ENCODE peak calls at places on chromosomes 6 and 20, in four cellular contexts. I is cardiac fibroblast, U is foreskin fibroblast, E is fibroblast of lung. Q is an unnamed sample.
A peak's percentile ranks its signal among the peaks of the same experiment; 100 is the strongest.

GRCh38 chr6:90251295-90251992 is 45.2 kb downstream of the BACH2 start:
- DNase-seq in I (no peak), U (no peak), E (no peak), Q (no peak)

GRCh38 chr6:28167068-28167467 is 25.4 kb downstream of the ZKSCAN8 start:
- DNase-seq in I (peak; percentile 28), U (peak; percentile 57), E (peak; percentile 3), Q (no peak)

GRCh38 chr6:170289108-170289931 is 1.6 kb downstream of the DLL1 start:
- DNase-seq in I (no peak), U (no peak), E (no peak), Q (no peak)

GRCh38 chr6:16249971-16250370 is 11.6 kb downstream of the GMPR start:
- DNase-seq in I (no peak), U (no peak), E (no peak), Q (no peak)

GRCh38 chr6:44549516-44549915 is 162.0 kb downstream of the CDC5L start:
- DNase-seq in I (no peak), U (no peak), E (no peak), Q (no peak)

GRCh38 chr6:1418471-1419191 is 29.3 kb downstream of the FOXF2 start:
- DNase-seq in I (no peak), U (peak; percentile 68), E (peak; percentile 64), Q (no peak)

GRCh38 chr6:26017567-26017966 is 55.0 kb downstream of the TRIM38 start:
- DNase-seq in I (peak; percentile 87), U (peak; percentile 95), E (peak; percentile 90), Q (no peak)

GRCh38 chr20:22949710-22950109 is 85.4 kb upstream of the SSTR4 start:
- DNase-seq in I (peak; percentile 32), U (no peak), E (no peak), Q (no peak)

GRCh38 chr6:128024976-128025375 is 124.1 kb upstream of the THEMIS start:
- DNase-seq in I (no peak), U (no peak), E (no peak), Q (no peak)

GRCh38 chr6:56902551-56903464 is 52.1 kb upstream of the BEND6 start:
- DNase-seq in I (peak; percentile 80), U (peak; percentile 81), E (peak; percentile 79), Q (no peak)

GRCh38 chr20:36496707-36497669 is 44.3 kb upstream of the MYL9 start:
- DNase-seq in I (no peak), U (no peak), E (no peak), Q (no peak)

GRCh38 chr6:80454661-80455365 is 348.3 kb downstream of the BCKDHB start:
- DNase-seq in I (peak; percentile 53), U (no peak), E (peak; percentile 18), Q (no peak)

GRCh38 chr20:47262365-47263013 is 94.0 kb downstream of the ZMYND8 start:
- DNase-seq in I (no peak), U (peak; percentile 50), E (no peak), Q (no peak)

GRCh38 chr6:122798099-122798641 is 9.1 kb downstream of the SMPDL3A start:
- DNase-seq in I (peak; percentile 49), U (peak; percentile 89), E (peak; percentile 68), Q (no peak)

GRCh38 chr6:76166297-76166696 is 93.8 kb upstream of the IMPG1 start:
- DNase-seq in I (no peak), U (no peak), E (no peak), Q (no peak)

GRCh38 chr6:113888996-113889635 is 32.0 kb downstream of the MARCKS start:
- DNase-seq in I (no peak), U (peak; percentile 33), E (no peak), Q (no peak)

GRCh38 chr6:147508871-147509608 is 550 bp downstream of the SAMD5 start:
- DNase-seq in I (no peak), U (no peak), E (no peak), Q (no peak)

GRCh38 chr6:1836690-1837089 is 227.0 kb downstream of the FOXC1 start:
- DNase-seq in I (no peak), U (no peak), E (no peak), Q (no peak)

GRCh38 chr6:20416063-20416454 is 14.4 kb downstream of the E2F3 start:
- DNase-seq in I (no peak), U (no peak), E (no peak), Q (no peak)

GRCh38 chr20:12970372-12970821 is 38.4 kb upstream of the SPTLC3 start:
- DNase-seq in I (peak; percentile 74), U (peak; percentile 73), E (peak; percentile 74), Q (no peak)

GRCh38 chr20:40547492-40548129 is 141.4 kb downstream of the MAFB start:
- DNase-seq in I (no peak), U (no peak), E (no peak), Q (no peak)

GRCh38 chr6:70314240-70314639 is 11.4 kb upstream of the COL9A1 start:
- DNase-seq in I (peak; percentile 9), U (no peak), E (peak; percentile 6), Q (no peak)

GRCh38 chr20:24673678-24674570 is 204.5 kb downstream of the SYNDIG1 start:
- DNase-seq in I (peak; percentile 68), U (peak; percentile 87), E (peak; percentile 64), Q (no peak)

GRCh38 chr6:80163754-80164187 is 57.3 kb downstream of the BCKDHB start:
- DNase-seq in I (peak; percentile 43), U (peak; percentile 88), E (peak; percentile 77), Q (no peak)

DNA sequence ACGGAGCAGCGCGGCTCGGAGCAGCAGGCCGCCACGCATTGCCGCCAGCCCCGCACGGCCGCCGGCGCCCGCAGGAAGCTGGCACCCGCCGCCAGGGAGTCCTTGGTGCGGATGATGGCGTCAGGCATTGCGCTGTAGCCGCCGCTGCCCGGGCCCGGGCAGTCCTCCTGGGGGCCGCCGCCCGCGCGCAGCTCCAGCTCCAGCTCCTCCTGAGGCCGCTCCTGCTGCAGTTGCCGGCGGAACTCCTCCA is 638 bp downstream of the LRP11 start:
- DNase-seq in I (no peak), U (no peak), E (no peak), Q (no peak)
- TF ChIP-seq CTCF in I (no peak), U (no peak), E (no peak), Q (no peak)

GRCh38 chr6:166772518-166772917 is 145.5 kb upstream of the RPS6KA2 start:
- DNase-seq in I (no peak), U (no peak), E (no peak), Q (no peak)

GRCh38 chr6:166768761-166769160 is 141.7 kb upstream of the RPS6KA2 start:
- DNase-seq in I (no peak), U (no peak), E (no peak), Q (no peak)

GRCh38 chr6:166769648-166770047 is 142.6 kb upstream of the RPS6KA2 start:
- DNase-seq in I (no peak), U (no peak), E (no peak), Q (no peak)

GRCh38 chr6:166771701-166772100 is 144.7 kb upstream of the RPS6KA2 start:
- DNase-seq in I (no peak), U (no peak), E (no peak), Q (no peak)

GRCh38 chr6:166770216-166771116 is 143.4 kb upstream of the RPS6KA2 start:
- DNase-seq in I (peak; percentile 10), U (no peak), E (no peak), Q (no peak)
- TF ChIP-seq CTCF in I (peak; percentile 25), U (peak; percentile 10), E (no peak), Q (no peak)

GRCh38 chr6:36155662-36156061 is 25.3 kb downstream of the MAPK13 start:
- DNase-seq in I (no peak), U (no peak), E (no peak), Q (no peak)
- TF ChIP-seq CTCF in I (no peak), U (no peak), E (no peak), Q (no peak)

DNA sequence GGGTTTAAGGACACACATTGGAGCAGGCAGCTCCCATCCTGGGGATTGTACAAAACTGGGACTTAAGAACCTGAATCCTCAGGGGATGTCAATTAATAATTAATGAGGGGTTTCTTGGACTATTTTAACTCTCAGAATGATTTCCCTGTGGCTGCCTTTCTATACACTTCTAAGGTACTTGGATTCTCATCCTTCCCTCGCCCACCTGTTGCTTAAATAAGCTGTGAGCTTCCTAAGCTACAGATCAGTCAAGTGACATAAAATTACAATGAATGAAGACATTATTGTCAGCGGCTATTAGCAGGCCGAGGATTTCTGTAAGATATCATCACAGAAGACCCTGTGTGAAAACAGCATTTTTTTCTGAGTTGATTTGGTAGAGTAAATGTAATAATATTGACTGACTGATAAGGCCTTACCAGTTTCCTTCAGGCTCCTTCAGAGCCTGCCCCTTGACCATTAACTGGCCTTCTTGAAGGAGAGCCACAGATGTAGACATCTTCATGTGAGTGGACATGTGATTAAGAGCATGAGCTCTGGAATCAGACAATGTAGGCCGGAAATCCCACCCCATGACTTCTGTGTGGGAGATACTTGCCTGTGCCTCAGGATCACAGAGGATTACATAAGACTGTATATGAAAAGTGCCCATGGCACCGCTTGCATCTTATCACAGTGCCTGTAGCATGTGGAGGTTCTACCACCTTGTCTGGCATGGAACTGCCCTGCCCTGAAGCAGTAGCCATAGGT is 101.7 kb downstream of the TULP4 start:
- DNase-seq in I (no peak), U (no peak), E (no peak), Q (no peak)
- TF ChIP-seq CTCF in I (no peak), U (no peak), E (no peak), Q (no peak)

GRCh38 chr6:38234141-38234540 is 405.6 kb downstream of the BTBD9 start:
- DNase-seq in I (no peak), U (no peak), E (no peak), Q (no peak)
- TF ChIP-seq CTCF in I (no peak), U (no peak), E (no peak), Q (no peak)

DNA sequence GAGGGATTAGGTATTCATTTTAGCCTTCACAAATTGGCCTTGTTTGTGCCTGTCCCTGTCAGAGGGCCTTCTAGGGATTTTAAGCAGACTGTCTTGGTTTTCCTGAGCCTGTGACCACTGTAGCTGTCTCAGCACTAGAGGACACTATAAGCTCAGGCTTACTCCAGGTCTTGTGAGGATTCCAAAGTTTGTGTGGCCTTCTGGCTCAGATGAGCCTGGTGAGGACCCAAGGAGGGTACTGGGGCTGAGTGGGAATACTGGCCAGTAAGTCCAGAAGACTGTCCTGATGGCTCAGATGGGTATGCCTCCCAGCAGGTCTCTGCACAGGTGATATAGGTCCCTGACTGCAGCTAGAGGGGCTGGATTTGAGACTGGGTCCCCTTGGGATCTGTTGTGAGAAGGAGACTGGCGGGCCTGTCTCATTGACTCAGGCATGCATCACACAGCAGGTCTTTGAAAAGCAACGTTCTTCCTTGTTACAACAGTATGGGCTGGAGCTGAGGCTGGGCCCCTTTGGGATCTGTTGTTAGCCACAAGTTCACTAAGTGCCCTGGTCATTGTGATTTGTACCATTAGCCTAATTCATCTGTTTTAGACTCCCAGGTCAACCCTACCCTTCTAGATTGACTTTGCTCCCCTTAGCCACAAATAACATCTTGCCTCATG is 26.3 kb upstream of the TFB1M start:
- DNase-seq in I (peak; percentile 50), U (peak; percentile 54), E (peak; percentile 43), Q (no peak)
- TF ChIP-seq CTCF in I (peak; percentile 78), U (peak; percentile 71), E (peak; percentile 55), Q (no peak)